ENCODE peak calls at places on chromosomes 4 and X, in five cellular contexts. K is Panc1, L is ascending aorta, Z is heart right ventricle, D is fibroblast of lung. E is an unnamed sample. For H3K4me1, the result is how much of the 10 kb centered on the place peaks cover.

GRCh38 chr4:144174401-144175067 is 34.0 kb upstream of the GYPA start:
- DNase-seq in K (peak), L (no peak), Z (no peak), D (peak), E (no peak)

GRCh38 chrX:53356186-53356585 is 66.3 kb downstream of the SMC1A start:
- DNase-seq in K (no peak), L (no peak), Z (no peak), D (no peak), E (no peak)

GRCh38 chr4:33626242-33626641 is 2618.1 kb downstream of the ARAP2 start:
- DNase-seq in K (no peak), L (no peak), Z (no peak), D (no peak), E (no peak)

GRCh38 chr4:127045872-127046271 is 586.9 kb upstream of the INTU start:
- DNase-seq in K (no peak), L (no peak), Z (no peak), D (no peak), E (no peak)

GRCh38 chrX:17923546-17923945 is 62.4 kb upstream of the RAI2 start:
- DNase-seq in K (no peak), L (no peak), Z (no peak), D (no peak), E (no peak)

GRCh38 chr4:104393649-104394048 is 101.0 kb downstream of the CXXC4 start:
- DNase-seq in K (no peak), L (no peak), Z (no peak), D (no peak), E (no peak)

GRCh38 chr4:160537681-160538080 is 1434.8 kb downstream of the RAPGEF2 start:
- DNase-seq in K (no peak), L (no peak), Z (no peak), D (no peak), E (no peak)

GRCh38 chr4:106365613-106366012 is 3.0 kb downstream of the GIMD1 start:
- DNase-seq in K (no peak), L (no peak), Z (no peak), D (peak), E (no peak)

GRCh38 chr4:38132140-38132673 is 172.0 kb downstream of the PTTG2 start:
- DNase-seq in K (no peak), L (peak), Z (peak), D (peak), E (no peak)

GRCh38 chr4:83083925-83084475 is 30.5 kb downstream of the PLAC8 start:
- DNase-seq in K (no peak), L (no peak), Z (no peak), D (no peak), E (no peak)

GRCh38 chr4:163048447-163048846 is 118.2 kb downstream of the NAF1 start:
- DNase-seq in K (no peak), L (no peak), Z (no peak), D (peak), E (no peak)

GRCh38 chr4:99947190-99947578 is 766 bp upstream of the DNAJB14 start:
- DNase-seq in K (no peak), L (no peak), Z (no peak), D (no peak), E (no peak)

GRCh38 chrX:41526925-41527324 is 79.8 kb downstream of the NYX start:
- DNase-seq in K (no peak), L (no peak), Z (no peak), D (peak), E (no peak)

GRCh38 chr4:154082760-154083530 is 294.1 kb upstream of the SFRP2 start:
- DNase-seq in K (no peak), L (no peak), Z (no peak), D (peak), E (no peak)

GRCh38 chr4:33369366-33369899 is 2649.3 kb downstream of the PCDH7 start:
- DNase-seq in K (no peak), L (no peak), Z (no peak), D (peak), E (no peak)

GRCh38 chr4:154908168-154908567 is 127.1 kb downstream of the RBM46 start:
- DNase-seq in K (no peak), L (no peak), Z (no peak), D (peak), E (no peak)

GRCh38 chr4:5742388-5742787 is 31.4 kb downstream of the EVC start:
- DNase-seq in K (no peak), L (no peak), Z (no peak), D (no peak), E (no peak)

GRCh38 chr4:89939994-89940393 is 45.3 kb downstream of the MMRN1 start:
- DNase-seq in K (no peak), L (no peak), Z (peak), D (peak), E (no peak)

GRCh38 chrX:118566359-118566758 is 70.7 kb downstream of the DOCK11 start:
- DNase-seq in K (no peak), L (no peak), Z (no peak), D (peak), E (no peak)

GRCh38 chr4:88957570-88957969 is 99.4 kb downstream of the FAM13A start:
- DNase-seq in K (no peak), L (no peak), Z (no peak), D (no peak), E (no peak)

GRCh38 chr4:138053601-138054322 is 188.4 kb downstream of the SLC7A11 start:
- DNase-seq in K (peak), L (no peak), Z (no peak), D (peak), E (no peak)

GRCh38 chr4:23061431-23061830 is 368.7 kb downstream of the GBA3 start:
- DNase-seq in K (no peak), L (no peak), Z (no peak), D (no peak), E (no peak)

GRCh38 chr4:85522836-85523235 is 47.9 kb downstream of the ARHGAP24 start:
- DNase-seq in K (no peak), L (no peak), Z (no peak), D (peak), E (no peak)

GRCh38 chr4:19026281-19026680 is 1004.7 kb upstream of the LCORL start:
- DNase-seq in K (no peak), L (no peak), Z (no peak), D (peak), E (no peak)

GRCh38 chrX:112851806-112852205 is 11.2 kb upstream of the AMOT start:
- DNase-seq in K (no peak), L (no peak), Z (peak), D (peak), E (no peak)

GRCh38 chr4:141713771-141714445 is 77.5 kb downstream of the IL15 start:
- DNase-seq in K (no peak), L (no peak), Z (no peak), D (peak), E (no peak)

GRCh38 chrX:103780701-103781402 is 4.2 kb downstream of the PLP1 start:
- DNase-seq in K (no peak), L (no peak), Z (no peak), D (no peak), E (no peak)

GRCh38 chr4:46830971-46831454 is 78.0 kb downstream of the COX7B2 start:
- DNase-seq in K (no peak), L (no peak), Z (no peak), D (no peak), E (no peak)

DNA sequence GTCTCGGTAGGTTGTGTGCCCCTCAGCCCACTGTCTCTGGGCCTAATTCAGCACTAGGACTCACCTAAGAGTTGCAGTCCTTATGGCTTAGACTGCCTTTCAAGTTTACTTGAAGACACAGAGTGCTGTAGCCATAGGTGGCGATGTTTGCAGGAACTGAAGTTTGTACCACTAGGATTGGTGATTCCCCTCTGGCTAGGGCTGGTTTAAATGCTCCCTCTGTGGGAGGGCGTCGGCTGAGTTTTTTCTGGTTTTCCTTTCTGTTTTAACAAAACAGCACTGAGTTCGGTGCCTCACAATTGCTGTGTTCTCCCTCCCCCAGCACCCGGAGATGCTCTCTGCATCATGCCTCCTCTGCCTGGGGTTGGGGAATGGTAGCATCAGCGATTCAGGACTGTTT is 480.9 kb downstream of the PCDH11X start:
- DNase-seq in K (no peak), L (no peak), Z (no peak), D (no peak), E (no peak)
- TF ChIP-seq CTCF in K (no peak), L (no peak), Z (no peak), D (no peak), E (no peak)

DNA sequence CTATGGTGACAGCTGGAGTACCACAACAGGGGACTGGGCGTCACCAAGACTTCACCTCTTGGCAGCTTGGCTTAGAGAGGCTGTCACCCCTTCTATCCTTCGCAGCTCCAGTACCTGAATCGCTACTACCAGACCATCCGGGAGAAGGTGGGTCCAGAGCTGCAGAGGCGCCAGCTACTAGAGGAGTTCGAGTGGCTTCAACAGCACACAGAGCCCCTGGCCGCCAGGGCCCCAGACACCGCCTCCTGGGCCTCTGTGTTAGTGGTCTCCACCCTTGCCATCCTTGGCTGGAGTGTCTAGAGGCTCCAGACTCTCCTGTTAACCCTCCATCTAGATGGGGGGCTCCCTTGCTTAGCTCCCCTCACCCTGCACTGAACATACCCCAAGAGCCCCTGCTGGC is 11.6 kb upstream of the SASH3 start:
- DNase-seq in K (no peak), L (no peak), Z (no peak), D (no peak), E (no peak)
- H3K27ac ChIP-seq in K (no peak), L (no peak), Z (no peak), D (no peak), E (no peak)

DNA sequence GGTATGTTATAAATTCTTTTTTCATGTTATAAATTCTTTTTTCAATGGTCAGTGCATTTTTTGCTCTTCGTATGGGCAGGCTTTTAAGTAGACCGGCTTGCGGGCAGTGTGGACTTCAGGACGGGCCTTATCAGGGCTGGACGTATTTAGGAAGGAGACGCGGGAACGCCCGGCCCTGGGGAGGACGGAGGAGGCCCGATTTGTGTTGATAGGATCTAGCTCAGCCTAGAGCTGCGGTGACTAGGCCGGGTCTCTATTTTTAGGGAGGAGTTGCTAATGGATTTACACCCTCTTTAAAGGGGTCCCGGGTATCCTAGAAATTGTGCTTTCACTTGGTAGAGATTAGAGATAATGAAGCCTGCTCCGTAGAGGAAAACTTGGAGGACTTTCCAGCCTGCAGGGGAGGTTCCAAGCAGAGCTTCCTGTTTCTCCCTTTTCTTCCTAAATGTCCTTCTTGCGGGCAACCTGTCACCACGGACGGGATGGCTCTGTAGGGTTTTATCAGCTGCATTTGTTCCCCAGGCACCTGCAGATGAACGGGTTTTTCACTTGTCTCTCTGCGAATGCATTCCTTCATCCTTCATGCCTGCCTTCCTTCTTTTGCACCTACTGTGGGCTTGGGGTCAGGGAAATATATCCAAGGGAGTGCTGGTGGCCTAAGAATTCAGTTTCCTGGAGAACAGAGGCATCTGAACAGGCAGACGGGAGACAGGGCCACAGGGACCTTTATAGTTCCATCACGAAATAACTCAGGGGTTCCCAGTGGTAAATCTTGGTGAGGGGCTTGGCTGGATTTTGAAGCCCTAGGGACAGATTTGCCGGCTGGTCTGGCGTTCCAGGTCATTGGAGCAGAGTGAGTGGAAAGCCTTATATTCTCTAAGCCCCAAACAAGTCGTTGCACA is 1.4 kb downstream of the CD99 start:
- DNase-seq in K (no peak), L (no peak), Z (peak), D (peak), E (peak)
- H3K4me1 ChIP-seq in K (under half), L (under half), Z (half or more), D (under half), E (half or more)

GRCh38 chr4:13627185-13627605 is 330 bp downstream of the BOD1L1 start:
- DNase-seq in K (no peak), L (no peak), Z (no peak), D (peak), E (no peak)
- TF ChIP-seq CTCF in K (no peak), L (no peak), Z (no peak), D (no peak), E (no peak)

GRCh38 chrX:46757593-46757992 is 1.3 kb downstream of the SLC9A7 start:
- DNase-seq in K (no peak), L (no peak), Z (no peak), D (peak), E (no peak)

GRCh38 chrX:46758163-46758955 is 559 bp downstream of the SLC9A7 start:
- DNase-seq in K (no peak), L (no peak), Z (no peak), D (peak), E (no peak)

GRCh38 chrX:46757052-46757451 is 1.9 kb downstream of the SLC9A7 start:
- DNase-seq in K (no peak), L (no peak), Z (no peak), D (no peak), E (no peak)

GRCh38 chrX:46754450-46755075 is 4.4 kb downstream of the SLC9A7 start:
- DNase-seq in K (no peak), L (no peak), Z (no peak), D (no peak), E (no peak)

DNA sequence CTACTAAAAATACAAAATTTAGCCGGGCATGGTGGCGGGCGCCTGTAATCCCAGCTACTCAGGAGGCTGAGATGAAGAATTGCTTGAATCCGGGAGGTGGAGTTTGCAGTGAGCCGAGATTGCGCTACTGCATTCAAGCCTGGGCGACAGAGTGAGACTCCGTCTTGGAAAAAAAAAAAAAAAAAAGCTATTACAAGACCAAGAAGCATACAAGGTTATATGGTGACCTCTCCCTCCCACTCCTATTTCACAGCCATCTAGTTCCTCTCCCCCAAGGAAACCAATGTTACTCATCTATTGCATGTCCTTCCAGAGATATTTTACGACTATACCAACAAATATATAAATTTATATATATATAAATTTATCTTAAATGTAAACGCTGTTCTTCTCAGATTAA is 3.3 kb downstream of the SLC9A7 start:
- DNase-seq in K (no peak), L (no peak), Z (no peak), D (peak), E (no peak)
- H3K27ac ChIP-seq in K (no peak), L (no peak), Z (no peak), D (no peak), E (no peak)